ENCODE peak calls at places on chromosomes 5 and 9, in ten cellular contexts. One of them, this sample, is unnamed.

GRCh38 chr5:5266296-5266695 is 126.2 kb downstream of the ADAMTS16 start:
- DNase-seq in Calu3: no peak
- DNase-seq in PC-9: no peak
- DNase-seq in fibroblast of mammary gland: no peak
- DNase-seq in HL-60: no peak
- DNase-seq in brain microvascular endothelial cell: no peak
- DNase-seq in lower lobe of right lung: no peak
- DNase-seq in fibroblast of the aortic adventitia: peak
- DNase-seq in GM10248: no peak
- DNase-seq in AG04449: no peak
- DNase-seq in this sample: no peak

GRCh38 chr5:163867738-163868137 is 362.3 kb downstream of the MAT2B start:
- DNase-seq in Calu3: no peak
- DNase-seq in PC-9: no peak
- DNase-seq in fibroblast of mammary gland: no peak
- DNase-seq in HL-60: no peak
- DNase-seq in brain microvascular endothelial cell: peak
- DNase-seq in lower lobe of right lung: no peak
- DNase-seq in fibroblast of the aortic adventitia: peak
- DNase-seq in GM10248: no peak
- DNase-seq in AG04449: no peak
- DNase-seq in this sample: no peak

GRCh38 chr5:146007973-146008372 is 71.6 kb downstream of the SH3RF2 start:
- DNase-seq in Calu3: no peak
- DNase-seq in PC-9: no peak
- DNase-seq in fibroblast of mammary gland: no peak
- DNase-seq in HL-60: no peak
- DNase-seq in brain microvascular endothelial cell: no peak
- DNase-seq in lower lobe of right lung: no peak
- DNase-seq in fibroblast of the aortic adventitia: no peak
- DNase-seq in GM10248: no peak
- DNase-seq in AG04449: no peak
- DNase-seq in this sample: no peak

GRCh38 chr5:93209476-93209875 is 371.5 kb downstream of the NR2F1-AS1 start:
- DNase-seq in Calu3: no peak
- DNase-seq in PC-9: no peak
- DNase-seq in fibroblast of mammary gland: no peak
- DNase-seq in HL-60: no peak
- DNase-seq in brain microvascular endothelial cell: no peak
- DNase-seq in lower lobe of right lung: no peak
- DNase-seq in fibroblast of the aortic adventitia: no peak
- DNase-seq in GM10248: no peak
- DNase-seq in AG04449: no peak
- DNase-seq in this sample: no peak

GRCh38 chr9:88045686-88046085 is 71.4 kb upstream of the CDK20 start:
- DNase-seq in Calu3: no peak
- DNase-seq in PC-9: no peak
- DNase-seq in fibroblast of mammary gland: no peak
- DNase-seq in HL-60: no peak
- DNase-seq in brain microvascular endothelial cell: no peak
- DNase-seq in lower lobe of right lung: no peak
- DNase-seq in fibroblast of the aortic adventitia: no peak
- DNase-seq in GM10248: no peak
- DNase-seq in AG04449: no peak
- DNase-seq in this sample: no peak

GRCh38 chr5:5409151-5409810 is 13.2 kb upstream of the ICE1 start:
- DNase-seq in Calu3: no peak
- DNase-seq in PC-9: no peak
- DNase-seq in fibroblast of mammary gland: peak
- DNase-seq in HL-60: no peak
- DNase-seq in brain microvascular endothelial cell: no peak
- DNase-seq in lower lobe of right lung: no peak
- DNase-seq in fibroblast of the aortic adventitia: peak
- DNase-seq in GM10248: no peak
- DNase-seq in AG04449: no peak
- DNase-seq in this sample: no peak

GRCh38 chr9:15430920-15431844 is 8.5 kb downstream of the SNAPC3 start:
- DNase-seq in Calu3: no peak
- DNase-seq in PC-9: no peak
- DNase-seq in fibroblast of mammary gland: no peak
- DNase-seq in HL-60: no peak
- DNase-seq in brain microvascular endothelial cell: no peak
- DNase-seq in lower lobe of right lung: no peak
- DNase-seq in fibroblast of the aortic adventitia: no peak
- DNase-seq in GM10248: no peak
- DNase-seq in AG04449: no peak
- DNase-seq in this sample: no peak

GRCh38 chr9:4334439-4334838 is 34.6 kb upstream of the GLIS3 start:
- DNase-seq in Calu3: peak
- DNase-seq in PC-9: peak
- DNase-seq in fibroblast of mammary gland: no peak
- DNase-seq in HL-60: no peak
- DNase-seq in brain microvascular endothelial cell: no peak
- DNase-seq in lower lobe of right lung: peak
- DNase-seq in fibroblast of the aortic adventitia: no peak
- DNase-seq in GM10248: no peak
- DNase-seq in AG04449: no peak
- DNase-seq in this sample: no peak

GRCh38 chr9:131868766-131869165 is 128.9 kb upstream of the RAPGEF1 start:
- DNase-seq in Calu3: no peak
- DNase-seq in PC-9: no peak
- DNase-seq in fibroblast of mammary gland: peak
- DNase-seq in HL-60: no peak
- DNase-seq in brain microvascular endothelial cell: no peak
- DNase-seq in lower lobe of right lung: no peak
- DNase-seq in fibroblast of the aortic adventitia: peak
- DNase-seq in GM10248: no peak
- DNase-seq in AG04449: no peak
- DNase-seq in this sample: peak

GRCh38 chr9:133342083-133342406 is 5.9 kb downstream of the MED22 start:
- DNase-seq in Calu3: no peak
- DNase-seq in PC-9: no peak
- DNase-seq in fibroblast of mammary gland: no peak
- DNase-seq in HL-60: no peak
- DNase-seq in brain microvascular endothelial cell: no peak
- DNase-seq in lower lobe of right lung: no peak
- DNase-seq in fibroblast of the aortic adventitia: no peak
- DNase-seq in GM10248: no peak
- DNase-seq in AG04449: no peak
- DNase-seq in this sample: no peak
- TF ChIP-seq CTCF in Calu3: no peak
- TF ChIP-seq CTCF in PC-9: no peak
- TF ChIP-seq CTCF in fibroblast of mammary gland: no peak
- TF ChIP-seq CTCF in HL-60: no peak
- TF ChIP-seq CTCF in brain microvascular endothelial cell: peak
- TF ChIP-seq CTCF in lower lobe of right lung: no peak
- TF ChIP-seq CTCF in fibroblast of the aortic adventitia: peak
- TF ChIP-seq CTCF in GM10248: no peak
- TF ChIP-seq CTCF in AG04449: no peak
- TF ChIP-seq CTCF in this sample: no peak

DNA sequence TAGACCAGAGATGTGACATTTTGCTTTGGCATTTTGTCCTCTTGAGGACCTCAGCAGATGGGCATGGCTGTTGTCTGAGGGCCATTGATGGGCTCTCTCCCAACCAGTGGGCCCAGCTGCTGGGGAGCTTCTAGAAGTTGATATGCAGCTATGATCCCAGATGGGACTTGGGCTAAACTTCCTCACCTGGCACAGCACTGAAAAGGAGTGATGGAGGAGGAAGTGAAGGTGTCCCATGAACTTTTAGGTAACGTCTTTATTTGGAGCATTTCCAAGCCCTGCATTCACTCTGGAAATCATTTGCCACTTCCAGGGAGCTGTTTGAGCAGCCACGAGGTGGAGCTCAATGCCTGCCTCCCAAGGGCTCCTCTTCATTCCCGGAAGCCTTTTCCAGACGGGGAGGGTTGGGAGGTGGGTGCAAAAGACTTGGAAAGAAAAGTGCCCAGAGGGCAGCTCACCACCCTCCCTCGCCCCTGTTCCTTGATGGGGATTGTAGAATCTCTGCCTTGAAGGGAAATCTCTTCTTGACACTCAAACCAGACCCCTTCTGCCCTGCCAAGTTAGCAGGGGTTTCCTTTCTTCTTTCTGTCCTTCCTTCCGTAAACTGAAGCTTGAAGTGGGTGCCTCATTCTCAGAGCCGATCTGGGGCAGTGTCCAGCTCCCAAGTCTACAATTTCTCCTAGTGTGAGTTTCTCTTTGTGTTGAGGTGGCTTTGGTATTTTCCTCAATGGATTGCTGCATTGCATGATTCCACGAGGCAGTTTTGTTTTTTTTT is 18.1 kb upstream of the NEUROG1 start:
- DNase-seq in Calu3: peak
- DNase-seq in PC-9: no peak
- DNase-seq in fibroblast of mammary gland: peak
- DNase-seq in HL-60: no peak
- DNase-seq in brain microvascular endothelial cell: peak
- DNase-seq in lower lobe of right lung: no peak
- DNase-seq in fibroblast of the aortic adventitia: peak
- DNase-seq in GM10248: no peak
- DNase-seq in AG04449: no peak
- DNase-seq in this sample: no peak
- TF ChIP-seq CTCF in Calu3: peak
- TF ChIP-seq CTCF in PC-9: no peak
- TF ChIP-seq CTCF in fibroblast of mammary gland: peak
- TF ChIP-seq CTCF in HL-60: no peak
- TF ChIP-seq CTCF in brain microvascular endothelial cell: peak
- TF ChIP-seq CTCF in lower lobe of right lung: peak
- TF ChIP-seq CTCF in fibroblast of the aortic adventitia: peak
- TF ChIP-seq CTCF in GM10248: no peak
- TF ChIP-seq CTCF in AG04449: peak
- TF ChIP-seq CTCF in this sample: peak

DNA sequence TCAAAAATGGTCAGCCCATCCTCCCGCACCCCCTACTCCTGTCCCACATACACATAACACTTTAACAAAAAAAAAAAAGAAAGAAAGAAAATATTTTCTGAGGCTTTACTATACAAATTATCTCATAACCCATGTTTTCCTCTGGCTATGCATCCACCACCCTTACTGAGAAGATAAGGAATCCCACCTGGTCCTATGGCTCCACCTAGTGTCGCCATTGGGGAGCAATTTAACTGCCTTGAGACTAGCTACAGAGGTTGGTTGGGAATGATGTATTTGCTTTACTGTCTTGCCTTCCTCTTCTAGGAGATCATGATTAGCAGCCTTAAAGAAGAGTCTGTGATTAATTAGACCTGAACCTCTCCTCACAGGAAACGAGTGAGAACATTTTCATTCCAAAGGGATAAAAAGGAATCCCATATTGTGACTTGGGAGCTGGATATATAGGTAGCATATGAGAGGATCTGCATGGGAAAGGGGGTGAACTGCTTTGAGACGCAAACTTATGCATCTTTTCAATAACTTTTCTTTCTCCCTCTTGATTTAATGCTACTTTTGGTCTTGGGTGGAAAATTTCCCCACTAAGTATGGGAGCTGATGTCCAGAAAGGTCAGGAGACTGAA is 77.7 kb upstream of the SELENOP start:
- DNase-seq in Calu3: peak
- DNase-seq in PC-9: peak
- DNase-seq in fibroblast of mammary gland: peak
- DNase-seq in HL-60: no peak
- DNase-seq in brain microvascular endothelial cell: peak
- DNase-seq in lower lobe of right lung: peak
- DNase-seq in fibroblast of the aortic adventitia: peak
- DNase-seq in GM10248: peak
- DNase-seq in AG04449: no peak
- DNase-seq in this sample: peak
- TF ChIP-seq CTCF in Calu3: peak
- TF ChIP-seq CTCF in PC-9: peak
- TF ChIP-seq CTCF in fibroblast of mammary gland: peak
- TF ChIP-seq CTCF in HL-60: peak
- TF ChIP-seq CTCF in brain microvascular endothelial cell: peak
- TF ChIP-seq CTCF in lower lobe of right lung: peak
- TF ChIP-seq CTCF in fibroblast of the aortic adventitia: peak
- TF ChIP-seq CTCF in GM10248: peak
- TF ChIP-seq CTCF in AG04449: peak
- TF ChIP-seq CTCF in this sample: peak

DNA sequence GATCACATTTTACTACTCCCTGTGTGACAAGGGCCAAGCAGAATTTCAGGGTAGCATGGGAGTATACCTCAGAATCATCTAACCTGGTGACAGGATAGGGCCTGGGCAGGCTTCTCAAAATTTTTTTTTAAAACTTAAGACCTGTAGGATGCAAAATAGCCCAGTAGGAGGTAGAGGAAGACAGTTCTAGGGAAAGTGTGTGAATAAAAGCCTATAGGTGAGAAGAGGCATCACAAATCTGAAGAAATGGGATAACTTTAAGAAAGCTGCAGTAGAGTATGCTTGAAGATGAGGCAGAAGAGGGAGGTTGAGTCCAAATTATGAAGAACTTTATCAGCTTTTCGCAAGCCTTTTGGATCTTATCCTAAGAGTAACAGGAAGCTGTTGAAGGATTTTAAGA is 32.3 kb downstream of the CNTRL start:
- DNase-seq in Calu3: no peak
- DNase-seq in PC-9: no peak
- DNase-seq in fibroblast of mammary gland: no peak
- DNase-seq in HL-60: no peak
- DNase-seq in brain microvascular endothelial cell: no peak
- DNase-seq in lower lobe of right lung: no peak
- DNase-seq in fibroblast of the aortic adventitia: peak
- DNase-seq in GM10248: no peak
- DNase-seq in AG04449: no peak
- DNase-seq in this sample: no peak
- TF ChIP-seq CTCF in Calu3: no peak
- TF ChIP-seq CTCF in PC-9: peak
- TF ChIP-seq CTCF in fibroblast of mammary gland: no peak
- TF ChIP-seq CTCF in HL-60: no peak
- TF ChIP-seq CTCF in brain microvascular endothelial cell: no peak
- TF ChIP-seq CTCF in lower lobe of right lung: no peak
- TF ChIP-seq CTCF in fibroblast of the aortic adventitia: no peak
- TF ChIP-seq CTCF in GM10248: no peak
- TF ChIP-seq CTCF in AG04449: no peak
- TF ChIP-seq CTCF in this sample: no peak